ENCODE peak calls at places on chromosomes 2 and 18, in five cellular contexts. G is psoas muscle, B is transverse colon, W is fibroblast of pulmonary artery, I is ovary. O is an unnamed sample.

GRCh38 chr18:8283901-8284585 is 325.2 kb upstream of the RAB12 start:
- DNase-seq in G (no peak), B (no peak), W (peak; percentile 81), I (no peak), O (no peak)

GRCh38 chr2:8169443-8169842 is 512.4 kb upstream of the ID2 start:
- DNase-seq in G (no peak), B (no peak), W (peak; percentile 94), I (no peak), O (no peak)

GRCh38 chr2:224038049-224038829 is 847 bp downstream of the SERPINE2 start:
- DNase-seq in G (peak; percentile 58), B (peak; percentile 15), W (peak; percentile 40), I (peak; percentile 71), O (peak; percentile 34)

GRCh38 chr18:809985-810642 is 1.9 kb downstream of the YES1 start:
- DNase-seq in G (no peak), B (no peak), W (no peak), I (no peak), O (no peak)

GRCh38 chr2:221308507-221309054 is 263.5 kb downstream of the EPHA4 start:
- DNase-seq in G (no peak), B (no peak), W (no peak), I (no peak), O (no peak)

GRCh38 chr2:117470311-117471095 is 344.0 kb upstream of the DDX18 start:
- DNase-seq in G (no peak), B (peak; percentile 41), W (no peak), I (no peak), O (no peak)

GRCh38 chr2:3738454-3738853 is 35.1 kb downstream of the DCDC2C start:
- DNase-seq in G (no peak), B (no peak), W (peak; percentile 14), I (no peak), O (no peak)

GRCh38 chr18:74148543-74149070 is 284 bp downstream of the TIMM21 start:
- DNase-seq in G (no peak), B (no peak), W (no peak), I (no peak), O (no peak)

GRCh38 chr2:47336259-47337238 is 66.4 kb upstream of the MSH2 start:
- DNase-seq in G (no peak), B (peak; percentile 22), W (no peak), I (no peak), O (no peak)

GRCh38 chr18:58631301-58631700 is 2.4 kb upstream of the ALPK2 start:
- DNase-seq in G (no peak), B (no peak), W (no peak), I (no peak), O (no peak)

GRCh38 chr2:55175254-55176093 is 56.6 kb downstream of the CLHC1 start:
- DNase-seq in G (no peak), B (no peak), W (peak; percentile 71), I (no peak), O (no peak)

GRCh38 chr2:85390941-85391669 is 19.1 kb downstream of the CAPG start:
- DNase-seq in G (peak; percentile 81), B (peak; percentile 78), W (peak; percentile 44), I (peak; percentile 64), O (peak; percentile 29)

GRCh38 chr18:30965237-30965636 is 77.3 kb downstream of the DSC3 start:
- DNase-seq in G (no peak), B (no peak), W (no peak), I (no peak), O (no peak)

GRCh38 chr18:12579775-12580174 is 78.1 kb downstream of the SPIRE1 start:
- DNase-seq in G (no peak), B (no peak), W (no peak), I (no peak), O (no peak)

GRCh38 chr2:226079677-226080076 is 680.2 kb downstream of the NYAP2 start:
- DNase-seq in G (no peak), B (no peak), W (peak; percentile 84), I (no peak), O (no peak)

GRCh38 chr2:34907812-34908211 is 1308.7 kb upstream of the FAM98A start:
- DNase-seq in G (no peak), B (no peak), W (no peak), I (no peak), O (no peak)

GRCh38 chr2:38430603-38431002 is 53.5 kb upstream of the ATL2 start:
- DNase-seq in G (no peak), B (no peak), W (no peak), I (no peak), O (no peak)

GRCh38 chr2:230447455-230448451 is 31.8 kb downstream of the SP100 start:
- DNase-seq in G (no peak), B (no peak), W (no peak), I (no peak), O (no peak)

GRCh38 chr2:60745761-60746160 is 10.3 kb upstream of the PAPOLG start:
- DNase-seq in G (no peak), B (no peak), W (no peak), I (no peak), O (no peak)

GRCh38 chr18:50286391-50287027 is 983 bp downstream of the CXXC1 start:
- DNase-seq in G (peak; percentile 75), B (peak; percentile 64), W (no peak), I (peak; percentile 55), O (no peak)

GRCh38 chr2:232794981-232795380 is 18.6 kb upstream of the KCNJ13 start:
- DNase-seq in G (no peak), B (no peak), W (no peak), I (no peak), O (no peak)

GRCh38 chr2:10709290-10709939 is 12.0 kb upstream of the ATP6V1C2 start:
- DNase-seq in G (no peak), B (peak; percentile 26), W (peak; percentile 30), I (no peak), O (no peak)

GRCh38 chr2:179538406-179538805 is 273.8 kb upstream of the SESTD1 start:
- DNase-seq in G (no peak), B (no peak), W (peak; percentile 3), I (no peak), O (no peak)

GRCh38 chr18:24055878-24056277 is 41.3 kb downstream of the TTC39C start:
- DNase-seq in G (no peak), B (no peak), W (no peak), I (no peak), O (no peak)

GRCh38 chr18:9335255-9336045 is 877 bp downstream of the TWSG1 start:
- DNase-seq in G (no peak), B (no peak), W (peak; percentile 30), I (no peak), O (no peak)

GRCh38 chr2:14348247-14348646 is 284.3 kb upstream of the LRATD1 start:
- DNase-seq in G (no peak), B (no peak), W (no peak), I (no peak), O (no peak)

DNA sequence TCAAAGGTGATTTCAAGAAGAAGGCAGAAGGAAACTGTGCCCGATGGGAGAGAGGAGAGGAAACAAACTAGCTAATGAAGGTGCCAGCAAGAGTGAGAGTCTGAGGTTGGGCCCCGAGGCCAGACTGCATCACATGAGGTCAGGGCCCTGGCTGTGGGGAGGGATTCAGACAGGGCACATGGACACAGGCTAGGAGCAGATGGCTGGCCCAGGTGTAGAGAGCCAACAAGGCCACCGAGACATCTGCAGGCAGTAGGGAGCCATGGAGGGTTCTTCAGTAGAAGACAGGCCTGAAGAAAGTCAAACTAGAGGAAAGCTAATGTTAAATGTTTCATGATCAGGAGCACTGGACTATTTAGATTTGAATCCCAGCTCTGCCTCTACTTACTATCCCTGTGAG is 755.0 kb upstream of the RAB6C start:
- DNase-seq in G (no peak), B (no peak), W (no peak), I (no peak), O (no peak)
- TF ChIP-seq CTCF in G (no peak), B (no peak), W (no peak), I (no peak), O (no peak)

DNA sequence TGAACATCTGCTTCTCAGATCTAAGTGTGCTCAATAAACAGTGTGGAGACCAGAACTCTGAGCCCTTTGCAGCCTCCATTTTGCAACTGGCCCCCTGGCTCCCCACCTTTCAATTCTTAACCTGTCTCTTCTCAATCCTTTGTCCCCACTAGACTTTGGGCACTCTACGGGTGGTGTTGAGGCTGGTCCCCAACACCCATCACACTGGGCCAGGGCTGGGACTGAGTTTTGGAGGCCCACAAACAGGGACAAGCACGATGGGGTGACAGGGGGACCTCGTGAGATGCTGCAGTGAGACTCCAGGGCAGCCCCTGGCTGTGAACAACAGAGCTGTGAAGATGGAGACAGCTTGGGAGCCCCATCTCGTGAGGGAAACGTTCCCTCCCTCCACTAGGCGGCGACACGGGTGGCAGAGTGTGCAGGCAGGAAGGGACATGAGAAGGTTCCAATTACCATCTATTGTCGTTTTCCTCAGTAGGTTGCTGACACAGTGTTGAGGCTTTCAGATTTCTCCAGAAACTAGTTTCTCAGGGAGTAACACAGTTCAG is 1.2 kb downstream of the ANKMY1 start:
- DNase-seq in G (peak; percentile 59), B (peak; percentile 37), W (peak; percentile 50), I (peak; percentile 44), O (peak; percentile 18)
- TF ChIP-seq CTCF in G (no peak), B (peak; percentile 27), W (peak; percentile 59), I (no peak), O (peak; percentile 23)

GRCh38 chr2:120431386-120432292 is 85.7 kb downstream of the INHBB start:
- DNase-seq in G (no peak), B (no peak), W (no peak), I (no peak), O (no peak)
- TF ChIP-seq CTCF in G (no peak), B (no peak), W (no peak), I (no peak), O (no peak)

GRCh38 chr2:238243496-238244076 is 3.7 kb upstream of the HES6 start:
- DNase-seq in G (no peak), B (no peak), W (no peak), I (peak; percentile 23), O (no peak)
- TF ChIP-seq CTCF in G (no peak), B (peak; percentile 31), W (no peak), I (no peak), O (no peak)

GRCh38 chr2:28419003-28419704 is 26.5 kb downstream of the FOSL2 start:
- DNase-seq in G (peak; percentile 8), B (peak; percentile 4), W (no peak), I (no peak), O (no peak)
- TF ChIP-seq CTCF in G (no peak), B (no peak), W (no peak), I (no peak), O (no peak)

GRCh38 chr18:45945669-45946068 is 21.5 kb downstream of the EPG5 start:
- DNase-seq in G (no peak), B (no peak), W (no peak), I (no peak), O (no peak)

GRCh38 chr18:45938488-45938935 is 28.6 kb downstream of the EPG5 start:
- DNase-seq in G (no peak), B (no peak), W (no peak), I (no peak), O (no peak)

GRCh38 chr18:45935591-45936335 is 31.4 kb downstream of the EPG5 start:
- DNase-seq in G (no peak), B (no peak), W (peak; percentile 31), I (no peak), O (no peak)

GRCh38 chr18:45940724-45941123 is 26.4 kb downstream of the EPG5 start:
- DNase-seq in G (no peak), B (no peak), W (no peak), I (no peak), O (no peak)
- TF ChIP-seq CTCF in G (no peak), B (no peak), W (no peak), I (no peak), O (no peak)

O was measured in heart left ventricle.